ENCODE peak calls at places on chromosome 11, in five cellular contexts. L is choroid plexus epithelial cell, I is GM12878, G is stomach, V is fibroblast of pulmonary artery. W is an unnamed sample.

GRCh38 chr11:14082338-14082737 is 119.8 kb downstream of the SPON1 start:
- DNase-seq in V (no peak), L (no peak), G (no peak), I (no peak), W (no peak)

GRCh38 chr11:87092159-87092558 is 54.4 kb downstream of the TMEM135 start:
- DNase-seq in V (peak), L (no peak), I (no peak), G (no peak), W (no peak)

GRCh38 chr11:93831343-93832082 is 18.9 kb downstream of the VSTM5 start:
- DNase-seq in I (no peak), L (no peak), G (no peak), V (no peak), W (no peak)

GRCh38 chr11:7690648-7691047 is 15.6 kb downstream of the OVCH2 start:
- DNase-seq in I (no peak), G (no peak), L (no peak), V (no peak), W (no peak)

GRCh38 chr11:126917531-126918204 is 82.9 kb downstream of the KIRREL3 start:
- DNase-seq in V (peak), L (peak), I (peak), G (no peak), W (peak)

GRCh38 chr11:133065847-133066485 is 466.3 kb downstream of the OPCML start:
- DNase-seq in V (no peak), L (no peak), I (no peak), G (no peak), W (no peak)

GRCh38 chr11:118838905-118839553 is 44.7 kb upstream of the CXCR5 start:
- DNase-seq in G (no peak), L (peak), V (no peak), I (peak), W (peak)

GRCh38 chr11:76690736-76691135 is 20.2 kb upstream of the LRRC32 start:
- DNase-seq in G (no peak), L (peak), I (no peak), V (peak), W (no peak)

GRCh38 chr11:128775513-128775912 is 81.6 kb downstream of the FLI1 start:
- DNase-seq in G (no peak), I (no peak), L (peak), V (peak), W (no peak)

GRCh38 chr11:3124821-3125220 is 40.3 kb downstream of the OSBPL5 start:
- DNase-seq in L (no peak), G (no peak), V (no peak), I (no peak), W (no peak)

GRCh38 chr11:3123316-3123715 is 41.8 kb downstream of the OSBPL5 start:
- DNase-seq in L (no peak), V (no peak), I (no peak), G (no peak), W (no peak)

GRCh38 chr11:3122775-3123201 is 42.3 kb downstream of the OSBPL5 start:
- DNase-seq in I (no peak), L (no peak), V (no peak), G (no peak), W (no peak)

GRCh38 chr11:3121931-3122774 is 43.0 kb downstream of the OSBPL5 start:
- DNase-seq in I (no peak), G (peak), V (no peak), L (no peak), W (no peak)

DNA sequence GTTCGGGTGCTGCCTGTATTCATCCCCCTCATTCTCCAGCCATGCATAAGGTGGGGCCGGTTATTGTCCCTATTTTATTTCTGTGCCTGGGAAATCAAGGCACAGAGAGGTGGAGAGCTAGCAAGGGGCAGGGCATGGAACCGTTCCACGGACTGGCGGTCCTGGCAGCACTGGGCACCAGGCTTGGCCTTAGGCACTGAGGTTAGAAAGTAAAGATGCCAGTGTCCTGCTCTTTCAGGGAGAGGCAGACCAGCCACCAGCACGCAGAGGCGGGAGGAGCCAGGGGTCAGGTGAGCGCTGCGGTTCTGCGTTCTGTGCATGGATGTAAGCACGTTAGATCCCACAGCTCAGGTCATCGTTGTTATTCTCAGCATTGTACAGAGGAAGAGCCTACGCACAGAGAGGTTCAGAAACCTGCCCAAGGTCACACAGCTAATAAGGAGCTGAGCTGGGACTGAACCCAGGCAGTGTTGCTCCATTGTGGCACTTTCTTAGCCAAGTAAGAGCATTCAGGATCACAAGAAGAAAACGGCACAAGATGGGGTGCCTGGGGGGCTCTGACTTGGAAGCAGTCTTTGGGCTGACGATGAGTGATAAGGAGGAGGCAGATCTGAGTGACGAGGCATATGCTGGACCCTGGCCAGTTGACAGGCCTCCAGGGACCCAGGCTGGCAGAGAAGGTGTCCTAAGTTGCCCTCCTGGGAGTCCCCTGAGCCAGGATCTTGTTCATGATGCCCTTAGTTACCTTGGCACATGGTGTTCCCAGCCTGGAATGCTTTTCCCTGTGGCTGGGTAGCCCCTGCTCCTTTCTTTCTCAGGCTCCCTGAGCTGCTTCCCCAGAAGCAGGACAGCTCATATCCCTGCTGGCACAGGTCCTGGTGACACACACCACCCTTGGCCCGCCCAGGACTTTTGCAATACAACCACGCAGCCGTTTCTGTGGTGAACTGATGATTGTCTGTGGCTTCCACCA is 41.1 kb downstream of the OSBPL5 start:
- DNase-seq in V (peak), L (peak), I (no peak), G (peak), W (no peak)
- TF ChIP-seq CTCF in V (no peak), L (no peak), I (no peak), G (no peak), W (no peak)

DNA sequence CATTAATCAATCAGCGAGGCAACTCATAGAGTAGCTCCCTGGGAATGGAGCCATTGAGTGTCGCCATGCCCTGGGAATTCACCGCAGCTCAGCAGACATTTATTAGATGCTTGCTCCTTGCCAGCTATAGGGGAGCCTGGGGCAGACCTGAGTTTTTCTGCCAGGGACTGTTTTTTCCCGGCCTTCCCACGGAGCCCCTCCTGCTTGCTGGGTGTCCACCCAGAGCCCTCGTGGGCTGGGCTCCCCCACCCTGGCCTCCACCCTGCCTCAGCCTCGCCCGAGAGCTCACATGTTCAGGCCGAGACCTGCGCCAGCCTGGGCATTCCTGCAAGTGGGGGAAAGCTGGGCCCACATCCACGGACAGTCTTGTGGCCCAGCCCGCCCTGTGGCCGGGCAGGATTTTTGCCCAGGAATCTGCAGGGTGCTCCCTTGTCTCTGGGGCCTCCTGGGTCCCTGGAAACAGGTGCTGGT is 64.9 kb downstream of the SMIM38 start:
- DNase-seq in L (no peak), I (no peak), G (peak), V (no peak), W (no peak)
- H3K4me3 ChIP-seq in L (no peak), I (no peak), G (no peak), V (no peak), W (no peak)

GRCh38 chr11:134725939-134726639 is 314.0 kb upstream of the B3GAT1 start:
- DNase-seq in I (no peak), G (peak), V (no peak), L (no peak), W (no peak)
- TF ChIP-seq CTCF in I (no peak), G (peak), V (no peak), L (no peak), W (no peak)

GRCh38 chr11:19347911-19348310 is 107.2 kb upstream of the E2F8 start:
- DNase-seq in G (no peak), V (peak), I (no peak), L (no peak), W (no peak)

GRCh38 chr11:19342036-19342435 is 101.3 kb upstream of the E2F8 start:
- DNase-seq in V (no peak), G (no peak), L (no peak), I (no peak), W (no peak)

GRCh38 chr11:19345848-19346681 is 105.3 kb upstream of the E2F8 start:
- DNase-seq in L (peak), G (peak), V (peak), I (no peak), W (peak)

GRCh38 chr11:19344661-19345518 is 104.1 kb upstream of the E2F8 start:
- DNase-seq in G (peak), I (no peak), L (peak), V (peak), W (peak)

DNA sequence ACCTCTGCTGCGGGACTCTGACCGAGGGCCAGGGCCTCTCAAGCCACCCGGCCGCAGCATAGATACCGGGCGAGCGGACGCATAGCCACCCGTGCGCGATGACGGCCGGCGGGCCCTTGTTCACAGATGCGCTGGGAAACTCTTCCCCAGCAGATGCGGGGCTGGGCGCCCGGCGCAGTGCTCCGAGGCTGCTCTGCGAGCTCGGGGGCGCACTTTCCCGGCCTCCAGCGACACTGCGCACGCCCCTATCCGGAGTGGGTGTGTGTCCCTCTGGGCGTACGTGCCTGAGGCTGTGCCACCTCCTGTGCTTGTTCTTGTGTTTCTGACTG is 104.7 kb upstream of the E2F8 start:
- DNase-seq in V (peak), G (no peak), I (no peak), L (no peak), W (no peak)
- H3K4me3 ChIP-seq in V (peak), G (peak), I (peak), L (peak), W (peak)

DNA sequence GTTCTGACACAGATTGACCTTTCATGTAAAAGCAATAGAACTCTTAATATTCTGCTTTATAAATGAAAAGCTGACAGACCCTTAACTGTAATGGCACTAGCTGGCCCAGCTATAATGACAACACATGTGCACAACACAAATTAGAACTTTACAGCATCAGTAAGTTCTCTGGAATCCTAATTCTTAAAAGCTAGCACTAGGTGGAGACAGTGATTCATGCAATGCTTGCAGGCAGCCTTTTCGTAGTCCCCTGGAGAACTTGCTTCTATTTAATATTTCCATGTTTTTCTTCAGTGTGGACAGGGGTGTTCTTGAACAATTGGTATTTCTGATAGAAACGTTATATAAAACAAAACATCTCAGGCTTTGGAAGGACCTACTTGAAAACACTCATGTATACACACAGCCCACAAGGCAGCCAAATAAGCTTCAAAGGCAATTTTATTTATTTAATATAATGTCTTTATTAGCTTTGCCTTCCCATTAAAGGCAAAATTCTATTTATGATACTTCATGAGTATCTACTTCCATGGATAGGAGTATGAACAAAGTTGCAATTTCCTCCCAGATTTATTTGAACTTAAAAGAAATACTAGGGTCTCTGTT is 374.3 kb upstream of the MPPED2 start:
- DNase-seq in L (peak), V (peak), I (no peak), G (no peak), W (no peak)
- TF ChIP-seq CTCF in L (peak), V (peak), I (peak), G (no peak), W (peak)

GRCh38 chr11:113774174-113774503 is 647 bp upstream of the ZW10 start:
- DNase-seq in L (no peak), V (no peak), I (no peak), G (no peak), W (no peak)
- H3K4me3 ChIP-seq in L (peak), V (peak), I (no peak), G (peak), W (peak)